ENCODE peak calls at places on chromosomes 11 and 22, in five cellular contexts. Y is mesenchymal stem cell, Q is trophoblast cell, E is H1, S is H9. C is an unnamed sample.

GRCh38 chr11:102287963-102288744 is 29.1 kb upstream of the BIRC3 start:
- DNase-seq in S (peak; percentile 46), E (no peak), Y (peak; percentile 78), Q (peak; percentile 65), C (peak; percentile 40)

GRCh38 chr11:83078269-83078668 is 6.6 kb upstream of the RAB30 start:
- DNase-seq in S (no peak), Y (no peak), E (no peak), Q (no peak), C (no peak)

GRCh38 chr11:41868606-41869005 is 409.2 kb upstream of the LRRC4C start:
- DNase-seq in Q (no peak), S (no peak), E (no peak), Y (no peak), C (no peak)

GRCh38 chr11:110878513-110878912 is 166.3 kb upstream of the ARHGAP20 start:
- DNase-seq in Q (no peak), E (no peak), S (no peak), Y (no peak), C (no peak)

GRCh38 chr11:77154381-77155081 is 26.5 kb downstream of the MYO7A start:
- DNase-seq in E (no peak), Y (no peak), Q (no peak), S (no peak), C (no peak)

GRCh38 chr11:1271927-1272326 is 37.5 kb downstream of the TOLLIP start:
- DNase-seq in Y (no peak), S (no peak), E (no peak), Q (no peak), C (no peak)

GRCh38 chr22:20423636-20424511 is 13.8 kb downstream of the SCARF2 start:
- DNase-seq in E (no peak), Y (no peak), Q (peak; percentile 17), S (peak; percentile 52), C (no peak)

GRCh38 chr11:47768090-47768620 is 1.0 kb upstream of the FNBP4 start:
- DNase-seq in Q (no peak), S (no peak), Y (peak; percentile 74), E (no peak), C (peak; percentile 15)

GRCh38 chr11:48019230-48019584 is 38.8 kb downstream of the PTPRJ start:
- DNase-seq in Q (no peak), E (no peak), S (no peak), Y (no peak), C (peak; percentile 30)

GRCh38 chr22:42856179-42856864 is 751 bp downstream of the ARFGAP3 start:
- DNase-seq in Y (peak; percentile 72), S (no peak), E (no peak), Q (peak; percentile 69), C (peak; percentile 15)

GRCh38 chr11:724733-725386 is 18.8 kb downstream of the EPS8L2 start:
- DNase-seq in S (no peak), Y (no peak), Q (no peak), E (no peak), C (no peak)

GRCh38 chr11:43282607-43283440 is 29.0 kb upstream of the API5 start:
- DNase-seq in E (no peak), Q (peak; percentile 15), Y (peak; percentile 29), S (peak; percentile 55), C (peak; percentile 51)

GRCh38 chr22:28734393-28734792 is 7.2 kb downstream of the CHEK2 start:
- DNase-seq in E (no peak), Y (no peak), S (no peak), Q (no peak), C (no peak)

GRCh38 chr22:35631597-35631996 is 14.5 kb upstream of the MB start:
- DNase-seq in Y (no peak), E (peak; percentile 47), Q (peak; percentile 62), S (peak; percentile 83), C (no peak)

GRCh38 chr11:16739326-16739875 is 954 bp downstream of the C11orf58 start:
- DNase-seq in E (no peak), S (no peak), Q (no peak), Y (peak; percentile 57), C (no peak)

GRCh38 chr11:57460756-57461749 is 725 bp downstream of the RTN4RL2 start:
- DNase-seq in Q (no peak), S (peak; percentile 64), E (no peak), Y (no peak), C (no peak)

GRCh38 chr22:28013611-28014010 is 94.6 kb upstream of the PITPNB start:
- DNase-seq in S (no peak), Q (no peak), Y (no peak), E (no peak), C (no peak)

GRCh38 chr11:2383823-2384722 is 7.0 kb downstream of the CD81 start:
- DNase-seq in S (peak; percentile 60), Q (no peak), E (no peak), Y (no peak), C (no peak)

GRCh38 chr11:72048718-72049460 is 31.5 kb downstream of the NUMA1 start:
- DNase-seq in S (no peak), E (no peak), Y (no peak), Q (peak; percentile 93), C (no peak)

GRCh38 chr22:22403306-22403705 is 105.2 kb downstream of the ZNF280B start:
- DNase-seq in Y (no peak), E (no peak), Q (peak; percentile 74), S (no peak), C (no peak)

GRCh38 chr22:49412236-49412635 is 415.4 kb downstream of the BRD1 start:
- DNase-seq in S (no peak), E (no peak), Q (no peak), Y (no peak), C (no peak)
- H2BK12ac ChIP-seq in S (no peak overlapping the region), E (no peak overlapping the region), Q (no peak overlapping the region), Y (no peak overlapping the region), C (no peak overlapping the region)

GRCh38 chr11:23956586-23956985 is 540.3 kb upstream of the LUZP2 start:
- DNase-seq in E (no peak), Q (no peak), Y (no peak), S (no peak), C (no peak)
- H4K8ac ChIP-seq in E (no peak overlapping the region), Q (no peak overlapping the region), Y (no peak overlapping the region), S (no peak overlapping the region), C (no peak overlapping the region)

DNA sequence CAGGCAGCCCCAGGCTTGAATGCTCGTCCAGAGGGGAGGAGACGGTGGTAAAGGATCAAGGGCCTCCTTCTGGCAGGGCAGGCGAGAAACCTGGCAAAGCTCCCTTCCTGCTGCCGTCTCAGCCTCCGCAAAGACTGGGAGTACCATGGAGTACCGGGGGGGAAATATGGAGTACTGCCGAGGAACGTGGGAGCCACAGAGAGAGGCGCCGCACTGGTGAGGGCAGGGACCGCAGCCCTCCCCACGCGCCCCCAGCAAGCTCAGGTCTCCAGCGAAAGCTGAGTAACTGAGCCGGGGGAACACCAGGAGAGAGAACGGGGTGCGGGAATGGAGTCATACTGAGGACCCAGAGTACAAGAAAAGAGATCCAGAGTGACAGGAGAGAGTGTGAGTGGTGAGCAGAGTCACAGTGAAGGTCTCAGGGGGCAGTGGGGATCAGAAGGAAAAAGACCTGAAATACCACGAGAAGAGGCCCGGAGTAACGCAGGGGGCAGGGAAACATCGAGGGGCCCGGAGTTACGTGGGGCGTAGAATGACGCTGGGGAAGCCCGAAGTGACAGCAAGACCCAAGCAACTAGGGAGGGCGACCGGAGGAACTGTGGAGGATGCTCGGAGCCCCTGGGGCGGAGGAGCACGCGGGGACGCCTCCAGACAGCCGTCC is 740 bp downstream of the EML3 start:
- DNase-seq in E (no peak), S (peak; percentile 60), Q (no peak), Y (peak; percentile 71), C (no peak)
- H2BK12ac ChIP-seq in E (no peak overlapping the region), S (no peak overlapping the region), Q (peak overlapping the region; percentile 17), Y (peak overlapping the region; percentile 69), C (peak overlapping the region; percentile 30)

GRCh38 chr11:68263444-68264035 is 8.2 kb downstream of the C11orf24 start:
- DNase-seq in E (no peak), Q (no peak), Y (no peak), S (peak; percentile 6), C (no peak)
- H4K8ac ChIP-seq in E (no peak overlapping the region), Q (no peak overlapping the region), Y (no peak overlapping the region), S (no peak overlapping the region), C (no peak overlapping the region)

GRCh38 chr11:65672982-65673381 is 10.3 kb upstream of the RELA start:
- DNase-seq in E (no peak), Y (no peak), Q (no peak), S (no peak), C (no peak)

DNA sequence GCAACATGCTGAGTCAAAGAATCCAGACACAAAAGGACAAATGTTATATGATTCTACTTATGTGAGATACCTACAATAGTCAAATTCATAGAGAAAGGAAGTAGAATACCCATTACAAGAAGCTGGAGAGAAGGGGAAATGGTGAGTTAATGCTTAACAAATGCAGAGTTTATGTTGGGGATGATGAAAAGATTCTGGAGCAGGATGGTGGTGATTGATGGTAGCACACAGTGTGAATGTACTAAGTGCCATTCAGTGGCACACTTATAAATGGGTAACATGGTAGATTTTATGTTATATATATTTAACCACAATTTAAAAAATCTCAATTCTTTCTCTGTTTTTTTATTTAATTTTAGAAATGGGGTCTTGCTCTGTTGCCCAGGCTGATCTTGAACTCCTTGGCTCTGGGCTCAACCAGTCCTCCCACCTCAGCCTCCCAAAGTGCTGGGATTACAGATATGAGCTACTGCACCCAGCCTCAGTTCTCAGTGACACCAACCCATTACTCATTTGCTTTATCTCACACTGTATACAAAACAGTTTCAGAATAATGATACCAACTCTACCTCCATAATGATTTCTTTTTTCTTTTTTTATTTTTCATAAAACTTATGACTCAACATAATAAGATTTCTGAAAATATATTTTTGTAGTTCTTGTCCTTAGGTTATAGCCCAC is 9.6 kb upstream of the RELA start:
- DNase-seq in E (no peak), S (no peak), Q (no peak), Y (no peak), C (no peak)
- H2BK12ac ChIP-seq in E (no peak overlapping the region), S (no peak overlapping the region), Q (no peak overlapping the region), Y (no peak overlapping the region), C (no peak overlapping the region)

GRCh38 chr22:32411829-32412592 is at the start of gene RTCB:
- DNase-seq in Y (peak; percentile 96), E (peak; percentile 73), Q (peak; percentile 95), S (peak; percentile 88), C (peak; percentile 86)
- H4K8ac ChIP-seq in Y (peak within 1 kb of the TSS; percentile 66), E (peak within 1 kb of the TSS; percentile 88), Q (peak within 1 kb of the TSS; percentile 88), S (no peak within 1 kb of the TSS), C (no peak within 1 kb of the TSS)

DNA sequence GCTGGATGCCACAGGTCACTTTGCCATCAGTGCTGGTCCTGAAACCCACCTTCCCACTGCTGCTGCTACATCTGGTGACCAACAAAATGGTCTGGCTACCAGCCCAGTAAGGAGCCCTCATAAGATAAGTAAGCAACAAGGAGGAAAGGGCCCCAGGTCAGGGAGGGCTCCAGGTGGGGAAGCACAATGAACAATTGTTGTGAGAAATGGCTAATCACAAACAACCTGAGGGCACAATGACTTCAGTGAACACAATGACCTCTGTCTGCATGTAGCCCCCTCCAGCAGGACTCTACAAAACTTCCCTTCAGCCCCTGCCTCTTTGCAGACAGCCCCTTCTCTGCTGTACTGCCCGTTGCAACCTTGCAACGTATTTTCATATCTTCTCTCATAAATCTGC is 19.4 kb upstream of the FBLN1 start:
- DNase-seq in S (no peak), E (no peak), Q (no peak), Y (no peak), C (no peak)
- H2BK12ac ChIP-seq in S (no peak overlapping the region), E (no peak overlapping the region), Q (peak overlapping the region; percentile 43), Y (no peak overlapping the region), C (no peak overlapping the region)

GRCh38 chr11:117316197-117316961 is at the start of gene BACE1:
- DNase-seq in Y (peak; percentile 86), E (peak; percentile 72), Q (no peak), S (peak; percentile 92), C (peak; percentile 83)
- H4K8ac ChIP-seq in Y (peak within 1 kb of the TSS; percentile 81), E (no peak within 1 kb of the TSS), Q (peak within 1 kb of the TSS; percentile 51), S (no peak within 1 kb of the TSS), C (no peak within 1 kb of the TSS)